ENCODE peak calls at places on chromosomes 12 and 14, in five cellular contexts. One of them, this sample, is unnamed.

GRCh38 chr12:96195845-96196451 is 1.8 kb downstream of the ELK3 start:
- DNase-seq in activated T-cell treated with anti-CD3 and anti-CD28 coated beads for 1 hour: peak
- DNase-seq in left cardiac atrium: peak
- DNase-seq in EL: peak
- DNase-seq in posterior cingulate gyrus: no peak
- DNase-seq in this sample: peak

GRCh38 chr14:92475451-92476187 is 38.0 kb upstream of the RIN3 start:
- DNase-seq in activated T-cell treated with anti-CD3 and anti-CD28 coated beads for 1 hour: no peak
- DNase-seq in left cardiac atrium: peak
- DNase-seq in EL: no peak
- DNase-seq in posterior cingulate gyrus: no peak
- DNase-seq in this sample: no peak

GRCh38 chr14:94157195-94157594 is 16.9 kb upstream of the PPP4R4 start:
- DNase-seq in activated T-cell treated with anti-CD3 and anti-CD28 coated beads for 1 hour: no peak
- DNase-seq in left cardiac atrium: no peak
- DNase-seq in EL: no peak
- DNase-seq in posterior cingulate gyrus: no peak
- DNase-seq in this sample: no peak

GRCh38 chr12:88518863-88519403 is 61.3 kb downstream of the KITLG start:
- DNase-seq in activated T-cell treated with anti-CD3 and anti-CD28 coated beads for 1 hour: no peak
- DNase-seq in left cardiac atrium: no peak
- DNase-seq in EL: no peak
- DNase-seq in posterior cingulate gyrus: no peak
- DNase-seq in this sample: no peak

GRCh38 chr12:66329941-66330340 is 27.6 kb downstream of the HELB start:
- DNase-seq in activated T-cell treated with anti-CD3 and anti-CD28 coated beads for 1 hour: no peak
- DNase-seq in left cardiac atrium: no peak
- DNase-seq in EL: no peak
- DNase-seq in posterior cingulate gyrus: no peak
- DNase-seq in this sample: no peak

GRCh38 chr14:93970589-93970966 is 5.8 kb downstream of the ASB2 start:
- DNase-seq in activated T-cell treated with anti-CD3 and anti-CD28 coated beads for 1 hour: peak
- DNase-seq in left cardiac atrium: no peak
- DNase-seq in EL: peak
- DNase-seq in posterior cingulate gyrus: no peak
- DNase-seq in this sample: peak

GRCh38 chr14:72256055-72256454 is 323.8 kb downstream of the RGS6 start:
- DNase-seq in activated T-cell treated with anti-CD3 and anti-CD28 coated beads for 1 hour: no peak
- DNase-seq in left cardiac atrium: no peak
- DNase-seq in EL: peak
- DNase-seq in posterior cingulate gyrus: no peak
- DNase-seq in this sample: no peak

GRCh38 chr12:93563807-93564538 is 8.5 kb upstream of the SOCS2 start:
- DNase-seq in activated T-cell treated with anti-CD3 and anti-CD28 coated beads for 1 hour: no peak
- DNase-seq in left cardiac atrium: no peak
- DNase-seq in EL: peak
- DNase-seq in posterior cingulate gyrus: no peak
- DNase-seq in this sample: peak